ENCODE peak calls at places on chromosomes 4 and X, in five cellular contexts. One of them, this sample, is unnamed.

GRCh38 chr4:26131711-26132110 is 189.1 kb upstream of the RBPJ start:
- DNase-seq in endodermal cell: no peak
- DNase-seq in NCI-H1092: no peak
- DNase-seq in HT1080: no peak
- DNase-seq in RWPE1: no peak
- DNase-seq in this sample: no peak

GRCh38 chr4:159071178-159071968 is 31.5 kb upstream of the RAPGEF2 start:
- DNase-seq in HT1080: peak
- DNase-seq in NCI-H1092: no peak
- DNase-seq in endodermal cell: peak
- DNase-seq in RWPE1: peak
- DNase-seq in this sample: peak

GRCh38 chr4:10151182-10151581 is 34.6 kb upstream of the WDR1 start:
- DNase-seq in HT1080: no peak
- DNase-seq in NCI-H1092: no peak
- DNase-seq in endodermal cell: no peak
- DNase-seq in RWPE1: no peak
- DNase-seq in this sample: no peak

GRCh38 chrX:69613946-69614345 is 2.0 kb upstream of the EDA start:
- DNase-seq in endodermal cell: no peak
- DNase-seq in HT1080: no peak
- DNase-seq in RWPE1: no peak
- DNase-seq in NCI-H1092: no peak
- DNase-seq in this sample: no peak

GRCh38 chr4:139814285-139815015 is 148.8 kb downstream of the MGST2 start:
- DNase-seq in NCI-H1092: peak
- DNase-seq in endodermal cell: no peak
- DNase-seq in RWPE1: peak
- DNase-seq in HT1080: peak
- DNase-seq in this sample: no peak

GRCh38 chr4:42149004-42149403 is 3.5 kb downstream of the BEND4 start:
- DNase-seq in HT1080: no peak
- DNase-seq in endodermal cell: no peak
- DNase-seq in NCI-H1092: no peak
- DNase-seq in RWPE1: no peak
- DNase-seq in this sample: no peak

GRCh38 chr4:74283614-74284013 is 24.7 kb upstream of the EPGN start:
- DNase-seq in NCI-H1092: no peak
- DNase-seq in RWPE1: peak
- DNase-seq in HT1080: peak
- DNase-seq in endodermal cell: no peak
- DNase-seq in this sample: no peak

GRCh38 chrX:100636321-100636991 is at the start of gene TSPAN6:
- DNase-seq in HT1080: peak
- DNase-seq in endodermal cell: peak
- DNase-seq in RWPE1: peak
- DNase-seq in NCI-H1092: peak
- DNase-seq in this sample: peak

GRCh38 chr4:94757192-94758140 is at the start of gene BMPR1B:
- DNase-seq in NCI-H1092: no peak
- DNase-seq in endodermal cell: peak
- DNase-seq in RWPE1: peak
- DNase-seq in HT1080: peak
- DNase-seq in this sample: no peak

GRCh38 chr4:173486714-173487392 is 43.2 kb downstream of the HAND2 start:
- DNase-seq in NCI-H1092: no peak
- DNase-seq in endodermal cell: no peak
- DNase-seq in HT1080: no peak
- DNase-seq in RWPE1: no peak
- DNase-seq in this sample: no peak

GRCh38 chr4:173493041-173493440 is 37.0 kb downstream of the HAND2 start:
- DNase-seq in endodermal cell: no peak
- DNase-seq in NCI-H1092: no peak
- DNase-seq in HT1080: no peak
- DNase-seq in RWPE1: no peak
- DNase-seq in this sample: no peak

GRCh38 chrX:24025741-24026402 is 1.1 kb downstream of the KLHL15 start:
- DNase-seq in NCI-H1092: peak
- DNase-seq in HT1080: peak
- DNase-seq in RWPE1: peak
- DNase-seq in endodermal cell: no peak
- DNase-seq in this sample: peak

GRCh38 chr4:111628437-111628836 is 516.8 kb upstream of the FAM241A start:
- DNase-seq in endodermal cell: peak
- DNase-seq in HT1080: peak
- DNase-seq in RWPE1: no peak
- DNase-seq in NCI-H1092: no peak
- DNase-seq in this sample: no peak

GRCh38 chr4:176031927-176032326 is 33.7 kb upstream of the WDR17 start:
- DNase-seq in NCI-H1092: no peak
- DNase-seq in RWPE1: peak
- DNase-seq in endodermal cell: no peak
- DNase-seq in HT1080: no peak
- DNase-seq in this sample: no peak

GRCh38 chrX:137164329-137164728 is 130.5 kb upstream of the GPR101 start:
- DNase-seq in endodermal cell: no peak
- DNase-seq in NCI-H1092: no peak
- DNase-seq in HT1080: no peak
- DNase-seq in RWPE1: no peak
- DNase-seq in this sample: no peak

GRCh38 chrX:68842781-68843581 is 14.2 kb downstream of the EFNB1 start:
- DNase-seq in HT1080: no peak
- DNase-seq in NCI-H1092: no peak
- DNase-seq in endodermal cell: no peak
- DNase-seq in RWPE1: no peak
- DNase-seq in this sample: no peak